ENCODE peak calls at places on chromosomes 11 and 22, in four cellular contexts. E, C, T and Z are unnamed samples.

GRCh38 chr11:134866981-134867675 is 455.1 kb upstream of the B3GAT1 start:
- DNase-seq in E (no peak), C (no peak), T (no peak), Z (no peak)

GRCh38 chr11:43922295-43922648 is 20.2 kb upstream of the C11orf96 start:
- DNase-seq in E (no peak), C (no peak), T (no peak), Z (no peak)

GRCh38 chr11:61119055-61119454 is 16.8 kb downstream of the CD5 start:
- DNase-seq in E (no peak), C (no peak), T (no peak), Z (no peak)

GRCh38 chr22:44452531-44453420 is 45.3 kb downstream of the RTL6 start:
- DNase-seq in E (no peak), C (no peak), T (no peak), Z (no peak)

GRCh38 chr11:5928811-5929210 is 13.2 kb upstream of the OR56A3 start:
- DNase-seq in E (no peak), C (no peak), T (no peak), Z (no peak)

GRCh38 chr11:59271811-59272327 is 59.1 kb upstream of the MPEG1 start:
- DNase-seq in E (no peak), C (no peak), T (no peak), Z (no peak)

GRCh38 chr11:113628912-113629311 is 77.2 kb downstream of the TMPRSS5 start:
- DNase-seq in E (no peak), C (no peak), T (no peak), Z (no peak)

GRCh38 chr22:33579448-33580093 is 340.7 kb downstream of the LARGE1 start:
- DNase-seq in E (peak; percentile 54), C (peak; percentile 9), T (peak; percentile 19), Z (no peak)

GRCh38 chr11:47504910-47505309 is 48.0 kb downstream of the CELF1 start:
- DNase-seq in E (no peak), C (no peak), T (no peak), Z (no peak)

GRCh38 chr11:96124155-96124554 is 200.2 kb upstream of the MTMR2 start:
- DNase-seq in E (no peak), C (no peak), T (no peak), Z (no peak)

GRCh38 chr11:70351646-70352045 is 46.7 kb upstream of the CTTN start:
- DNase-seq in E (no peak), C (no peak), T (no peak), Z (no peak)

GRCh38 chr22:41397143-41397811 is 15.5 kb downstream of the TEF start:
- DNase-seq in E (no peak), C (no peak), T (no peak), Z (no peak)

GRCh38 chr22:35839811-35840739 is 122.4 kb downstream of the APOL5 start:
- DNase-seq in E (peak; percentile 89), C (peak; percentile 97), T (peak; percentile 96), Z (peak; percentile 82)

GRCh38 chr22:25125693-25126357 is 73.8 kb upstream of the CRYBB3 start:
- DNase-seq in E (no peak), C (no peak), T (no peak), Z (no peak)

GRCh38 chr11:120801801-120802689 is 221.9 kb upstream of the TBCEL start:
- DNase-seq in E (peak; percentile 57), C (peak; percentile 60), T (peak; percentile 12), Z (no peak)

GRCh38 chr11:118910309-118911112 is 15.2 kb downstream of the BCL9L start:
- DNase-seq in E (no peak), C (peak; percentile 85), T (peak; percentile 89), Z (peak; percentile 68)

GRCh38 chr11:118643142-118643994 is 36.0 kb downstream of the PHLDB1 start:
- DNase-seq in E (no peak), C (no peak), T (no peak), Z (no peak)

GRCh38 chr11:133040289-133040893 is 491.9 kb downstream of the OPCML start:
- DNase-seq in E (no peak), C (no peak), T (peak; percentile 9), Z (no peak)

GRCh38 chr11:125724125-125724524 is 22.0 kb upstream of the PATE1 start:
- DNase-seq in E (peak; percentile 2), C (peak; percentile 23), T (peak; percentile 6), Z (no peak)

GRCh38 chr22:36546092-36546804 is 17.3 kb upstream of the EIF3D start:
- DNase-seq in E (peak; percentile 44), C (peak; percentile 54), T (no peak), Z (no peak)

GRCh38 chr11:35907648-35908431 is 36.0 kb upstream of the LDLRAD3 start:
- DNase-seq in E (no peak), C (peak; percentile 95), T (peak; percentile 19), Z (no peak)

GRCh38 chr11:72578541-72578940 is 95.7 kb downstream of the PDE2A start:
- DNase-seq in E (no peak), C (no peak), T (no peak), Z (no peak)

GRCh38 chr11:129785383-129786111 is 30.1 kb upstream of the TMEM45B start:
- DNase-seq in E (no peak), C (peak; percentile 55), T (no peak), Z (no peak)

GRCh38 chr11:74417860-74418508 is 19.8 kb upstream of the PGM2L1 start:
- DNase-seq in E (no peak), C (no peak), T (no peak), Z (no peak)